ENCODE peak calls at places on chromosomes 5 and 9, in four cellular contexts. One of them, this sample, is unnamed. For H3K4me1, the result is how much of the 10 kb centered on the place peaks cover.

GRCh38 chr5:175246242-175246891 is 197.6 kb downstream of the DRD1 start:
- DNase-seq in tibial artery: peak
- DNase-seq in left lung: peak
- DNase-seq in psoas muscle: no peak
- DNase-seq in this sample: no peak

GRCh38 chr9:92385001-92385400 is 19.4 kb downstream of the OGN start:
- DNase-seq in left lung: no peak
- DNase-seq in psoas muscle: no peak
- DNase-seq in tibial artery: no peak
- DNase-seq in this sample: no peak

GRCh38 chr5:54390015-54390414 is 65.5 kb upstream of the HSPB3 start:
- DNase-seq in tibial artery: no peak
- DNase-seq in left lung: no peak
- DNase-seq in psoas muscle: no peak
- DNase-seq in this sample: peak

GRCh38 chr9:93613791-93614190 is 37.4 kb downstream of the PHF2 start:
- DNase-seq in psoas muscle: peak
- DNase-seq in left lung: no peak
- DNase-seq in tibial artery: no peak
- DNase-seq in this sample: no peak

GRCh38 chr5:103450333-103451061 is 112.1 kb downstream of the NUDT12 start:
- DNase-seq in left lung: no peak
- DNase-seq in tibial artery: no peak
- DNase-seq in psoas muscle: no peak
- DNase-seq in this sample: no peak

GRCh38 chr5:150285114-150285513 is 4.5 kb downstream of the CAMK2A start:
- DNase-seq in psoas muscle: no peak
- DNase-seq in tibial artery: no peak
- DNase-seq in left lung: no peak
- DNase-seq in this sample: no peak

GRCh38 chr9:81519816-81520215 is 169.5 kb downstream of the TLE1 start:
- DNase-seq in left lung: no peak
- DNase-seq in tibial artery: no peak
- DNase-seq in psoas muscle: no peak
- DNase-seq in this sample: no peak

GRCh38 chr9:33884856-33885701 is 68.1 kb downstream of the UBE2R2 start:
- DNase-seq in psoas muscle: no peak
- DNase-seq in left lung: peak
- DNase-seq in tibial artery: no peak
- DNase-seq in this sample: no peak

GRCh38 chr5:19986036-19986619 is 1.9 kb downstream of the CDH18 start:
- DNase-seq in psoas muscle: no peak
- DNase-seq in left lung: no peak
- DNase-seq in tibial artery: no peak
- DNase-seq in this sample: no peak

GRCh38 chr5:1437452-1437851 is 7.8 kb downstream of the SLC6A3 start:
- DNase-seq in tibial artery: no peak
- DNase-seq in left lung: peak
- DNase-seq in psoas muscle: no peak
- DNase-seq in this sample: no peak

GRCh38 chr9:133916159-133916541 is 76.0 kb downstream of the VAV2 start:
- DNase-seq in psoas muscle: no peak
- DNase-seq in left lung: no peak
- DNase-seq in tibial artery: no peak
- DNase-seq in this sample: peak

GRCh38 chr5:158966691-158967090 is 133.0 kb downstream of the EBF1 start:
- DNase-seq in left lung: no peak
- DNase-seq in psoas muscle: no peak
- DNase-seq in tibial artery: no peak
- DNase-seq in this sample: no peak

GRCh38 chr9:134537891-134538520 is 103.6 kb upstream of the COL5A1 start:
- DNase-seq in tibial artery: no peak
- DNase-seq in left lung: no peak
- DNase-seq in psoas muscle: peak
- DNase-seq in this sample: no peak

GRCh38 chr5:176780951-176781350 is 29.4 kb upstream of the UNC5A start:
- DNase-seq in left lung: peak
- DNase-seq in tibial artery: no peak
- DNase-seq in psoas muscle: no peak
- DNase-seq in this sample: no peak

GRCh38 chr9:72454871-72455471 is 66.4 kb upstream of the TMC1 start:
- DNase-seq in tibial artery: no peak
- DNase-seq in psoas muscle: no peak
- DNase-seq in left lung: no peak
- DNase-seq in this sample: no peak

GRCh38 chr5:128304121-128304520 is 220.6 kb downstream of the SLC12A2 start:
- DNase-seq in tibial artery: no peak
- DNase-seq in left lung: no peak
- DNase-seq in psoas muscle: no peak
- DNase-seq in this sample: no peak

GRCh38 chr9:133427658-133428348 is 5.6 kb downstream of the ADAMTS13 start:
- DNase-seq in tibial artery: no peak
- DNase-seq in psoas muscle: no peak
- DNase-seq in left lung: no peak
- DNase-seq in this sample: no peak

GRCh38 chr5:54313311-54314270 is 3.2 kb upstream of the ARL15 start:
- DNase-seq in psoas muscle: no peak
- DNase-seq in tibial artery: no peak
- DNase-seq in left lung: no peak
- DNase-seq in this sample: no peak

GRCh38 chr5:82707741-82708140 is 369.5 kb downstream of the TMEM167A start:
- DNase-seq in psoas muscle: no peak
- DNase-seq in tibial artery: no peak
- DNase-seq in left lung: no peak
- DNase-seq in this sample: no peak

GRCh38 chr5:181133610-181134231 is 2.8 kb upstream of the OR2V1 start:
- DNase-seq in tibial artery: peak
- DNase-seq in left lung: peak
- DNase-seq in psoas muscle: peak
- DNase-seq in this sample: no peak

GRCh38 chr5:134555889-134556311 is 30.4 kb downstream of the JADE2 start:
- DNase-seq in left lung: peak
- DNase-seq in psoas muscle: peak
- DNase-seq in tibial artery: peak
- DNase-seq in this sample: no peak

GRCh38 chr9:73239868-73240267 is 88.2 kb downstream of the ANXA1 start:
- DNase-seq in tibial artery: no peak
- DNase-seq in left lung: no peak
- DNase-seq in psoas muscle: no peak
- DNase-seq in this sample: no peak

GRCh38 chr5:50958852-50959457 is 292.5 kb downstream of the PARP8 start:
- DNase-seq in left lung: no peak
- DNase-seq in tibial artery: no peak
- DNase-seq in psoas muscle: no peak
- DNase-seq in this sample: no peak

GRCh38 chr5:12016149-12016740 is 112.0 kb upstream of the CTNND2 start:
- DNase-seq in psoas muscle: no peak
- DNase-seq in tibial artery: no peak
- DNase-seq in left lung: no peak
- DNase-seq in this sample: no peak

GRCh38 chr5:114418546-114419388 is 56.9 kb downstream of the KCNN2 start:
- DNase-seq in psoas muscle: no peak
- DNase-seq in tibial artery: no peak
- DNase-seq in left lung: no peak
- DNase-seq in this sample: no peak

GRCh38 chr5:82365744-82366228 is 87.6 kb upstream of the RPS23 start:
- DNase-seq in left lung: no peak
- DNase-seq in tibial artery: no peak
- DNase-seq in psoas muscle: no peak
- DNase-seq in this sample: no peak

DNA sequence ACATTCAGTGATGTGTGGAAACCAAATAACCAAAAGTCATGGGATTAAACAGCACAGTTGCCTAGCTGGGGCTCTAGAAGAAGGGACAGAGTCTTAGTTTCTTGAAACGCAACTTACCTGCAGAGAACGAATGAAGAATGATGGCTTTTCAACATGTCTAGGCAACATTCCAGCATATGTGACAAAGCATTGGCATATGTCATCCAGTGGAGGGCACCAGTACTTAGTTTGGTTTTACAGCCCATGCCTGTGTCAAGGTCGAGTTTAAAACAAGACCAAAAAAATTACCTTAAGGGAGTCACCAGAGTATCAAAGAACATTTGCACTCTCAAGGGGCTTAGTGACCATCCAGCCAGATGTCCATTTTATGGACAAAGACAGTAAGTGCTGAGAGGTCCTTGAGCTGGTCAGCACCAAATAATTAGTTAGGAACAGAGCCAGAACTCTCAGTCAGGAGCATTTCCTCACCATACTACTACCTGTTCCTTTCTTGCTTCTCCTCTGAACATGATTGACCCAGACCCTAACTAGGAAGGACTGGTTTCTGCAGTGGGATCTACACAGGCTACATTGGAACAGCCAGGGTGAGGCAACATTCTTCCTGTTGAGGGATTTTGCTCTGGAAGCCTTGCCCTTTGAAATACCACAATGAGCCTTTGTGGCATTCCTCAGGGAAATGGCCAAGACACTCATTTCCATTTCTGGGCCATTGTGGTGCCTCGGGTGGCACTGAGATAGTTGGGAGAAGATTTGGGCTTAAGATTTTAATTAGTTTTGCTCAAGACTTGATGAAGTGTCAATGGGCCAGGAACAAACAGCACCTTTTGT is 75.4 kb upstream of the ANKH start:
- DNase-seq in psoas muscle: no peak
- DNase-seq in left lung: no peak
- DNase-seq in tibial artery: no peak
- DNase-seq in this sample: no peak
- H3K4me3 ChIP-seq in psoas muscle: no peak
- H3K4me3 ChIP-seq in left lung: no peak
- H3K4me3 ChIP-seq in tibial artery: no peak
- H3K4me3 ChIP-seq in this sample: no peak

DNA sequence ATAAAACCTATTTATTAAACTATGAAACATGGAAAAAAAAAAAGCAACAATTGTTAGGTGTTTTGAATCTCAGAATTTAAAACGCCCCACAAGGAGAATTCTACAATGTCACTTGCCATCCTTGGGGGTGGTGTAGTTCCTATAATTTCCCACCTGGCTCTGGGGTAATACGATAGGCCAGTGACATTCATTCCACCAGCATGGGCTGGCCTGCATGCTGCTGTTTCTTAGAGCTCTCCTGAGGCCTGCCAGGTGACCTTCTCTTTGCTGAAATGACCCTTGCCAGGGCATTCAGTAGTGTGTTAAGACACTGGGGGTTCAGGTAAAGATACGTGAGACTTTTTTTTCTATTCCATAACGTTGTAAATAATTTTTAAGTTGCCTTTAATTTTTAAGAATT is 10.0 kb upstream of the ARHGEF28 start:
- DNase-seq in left lung: no peak
- DNase-seq in tibial artery: no peak
- DNase-seq in psoas muscle: no peak
- DNase-seq in this sample: no peak
- H3K4me1 ChIP-seq in left lung: under half
- H3K4me1 ChIP-seq in tibial artery: under half
- H3K4me1 ChIP-seq in psoas muscle: under half
- H3K4me1 ChIP-seq in this sample: under half

GRCh38 chr9:83714316-83714715 is 6.6 kb upstream of the UBQLN1 start:
- DNase-seq in psoas muscle: no peak
- DNase-seq in tibial artery: no peak
- DNase-seq in left lung: no peak
- DNase-seq in this sample: no peak
- TF ChIP-seq CTCF in psoas muscle: no peak
- TF ChIP-seq CTCF in tibial artery: peak
- TF ChIP-seq CTCF in left lung: peak
- TF ChIP-seq CTCF in this sample: no peak

GRCh38 chr5:132812949-132813598 is at the start of gene SOWAHA:
- DNase-seq in psoas muscle: no peak
- DNase-seq in tibial artery: no peak
- DNase-seq in left lung: no peak
- DNase-seq in this sample: no peak

GRCh38 chr5:132816083-132816482 is 3.0 kb downstream of the SOWAHA start:
- DNase-seq in tibial artery: no peak
- DNase-seq in psoas muscle: no peak
- DNase-seq in left lung: no peak
- DNase-seq in this sample: no peak

GRCh38 chr5:132813599-132814440 is 718 bp downstream of the SOWAHA start:
- DNase-seq in psoas muscle: peak
- DNase-seq in left lung: no peak
- DNase-seq in tibial artery: no peak
- DNase-seq in this sample: no peak

GRCh38 chr5:132815454-132815853 is 2.4 kb downstream of the SOWAHA start:
- DNase-seq in left lung: no peak
- DNase-seq in tibial artery: no peak
- DNase-seq in psoas muscle: no peak
- DNase-seq in this sample: no peak

GRCh38 chr5:132814441-132815294 is 1.6 kb downstream of the SOWAHA start:
- DNase-seq in psoas muscle: no peak
- DNase-seq in tibial artery: no peak
- DNase-seq in left lung: no peak
- DNase-seq in this sample: no peak
- H3K4me3 ChIP-seq in psoas muscle: peak
- H3K4me3 ChIP-seq in tibial artery: peak
- H3K4me3 ChIP-seq in left lung: peak
- H3K4me3 ChIP-seq in this sample: peak

DNA sequence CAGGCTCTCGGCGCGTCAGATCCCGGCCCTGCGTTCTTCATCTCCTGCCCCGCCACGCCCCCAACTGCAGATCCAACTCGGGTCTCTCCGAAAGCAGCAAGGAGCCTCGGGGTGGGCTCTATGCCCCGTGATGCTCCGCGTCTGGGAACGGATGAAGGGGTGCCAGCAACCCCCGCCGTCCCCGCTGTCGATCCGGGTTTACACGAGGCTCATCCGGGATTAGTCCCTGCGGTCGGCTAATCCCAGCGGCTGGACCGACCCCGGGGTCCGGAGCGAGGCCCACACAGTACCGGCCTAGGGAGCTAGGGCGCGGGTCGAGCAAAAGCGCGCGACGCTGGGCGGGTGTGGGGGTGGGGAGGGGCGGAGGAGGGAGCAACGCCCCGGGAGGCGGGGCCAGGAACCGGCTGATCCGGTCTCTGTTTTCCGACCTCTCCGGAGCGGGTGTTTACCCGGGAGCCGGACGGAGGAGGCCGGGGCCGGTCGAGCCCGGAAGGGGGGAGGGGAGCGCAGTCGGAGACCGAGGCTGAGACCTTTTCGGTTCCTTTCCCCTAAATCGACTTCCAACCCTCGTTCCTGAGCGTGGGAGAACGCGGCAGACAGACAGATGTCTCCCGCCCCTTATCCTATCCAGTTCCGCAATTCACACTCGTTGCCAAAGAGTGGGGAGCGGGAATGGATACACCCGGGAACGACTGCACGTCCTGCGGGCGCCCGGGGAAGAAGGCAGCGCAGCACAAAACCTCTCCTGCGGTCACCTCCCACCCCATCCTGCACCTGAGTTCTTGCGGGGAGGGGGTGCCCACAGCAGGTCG is 28.6 kb downstream of the PCDH1 start:
- DNase-seq in psoas muscle: peak
- DNase-seq in left lung: peak
- DNase-seq in tibial artery: peak
- DNase-seq in this sample: peak
- H3K4me1 ChIP-seq in psoas muscle: under half
- H3K4me1 ChIP-seq in left lung: under half
- H3K4me1 ChIP-seq in tibial artery: under half
- H3K4me1 ChIP-seq in this sample: under half

This sample was measured in breast epithelium.